ENCODE peak calls at places on chromosomes 3 and 15, in eight cellular contexts. One of them, this sample, is unnamed.
A peak's percentile ranks its signal among the peaks of the same experiment; 100 is the strongest.

GRCh38 chr15:75114796-75115195 is 86.9 kb upstream of the C15orf39 start:
- DNase-seq in RWPE1: no peak
- DNase-seq in BJ: no peak
- DNase-seq in AG09309: no peak
- DNase-seq in foreskin keratinocyte: no peak
- DNase-seq in nephron progenitor cell: no peak
- DNase-seq in CD8-positive, alpha-beta T cell: no peak
- DNase-seq in DND-41: no peak
- DNase-seq in this sample: no peak

GRCh38 chr3:134373942-134374790 is at the start of gene AMOTL2:
- DNase-seq in RWPE1: peak; percentile 98
- DNase-seq in BJ: peak; percentile 86
- DNase-seq in AG09309: peak; percentile 90
- DNase-seq in foreskin keratinocyte: peak; percentile 86
- DNase-seq in nephron progenitor cell: peak; percentile 94
- DNase-seq in CD8-positive, alpha-beta T cell: no peak
- DNase-seq in DND-41: peak; percentile 83
- DNase-seq in this sample: peak; percentile 93

GRCh38 chr3:78285032-78285728 is 1245.3 kb downstream of the ROBO2 start:
- DNase-seq in RWPE1: no peak
- DNase-seq in BJ: no peak
- DNase-seq in AG09309: no peak
- DNase-seq in foreskin keratinocyte: no peak
- DNase-seq in nephron progenitor cell: no peak
- DNase-seq in CD8-positive, alpha-beta T cell: no peak
- DNase-seq in DND-41: no peak
- DNase-seq in this sample: no peak

GRCh38 chr3:15556512-15556911 is 35.0 kb upstream of the COLQ start:
- DNase-seq in RWPE1: no peak
- DNase-seq in BJ: no peak
- DNase-seq in AG09309: no peak
- DNase-seq in foreskin keratinocyte: no peak
- DNase-seq in nephron progenitor cell: no peak
- DNase-seq in CD8-positive, alpha-beta T cell: no peak
- DNase-seq in DND-41: no peak
- DNase-seq in this sample: no peak

GRCh38 chr3:5010706-5011554 is 31.7 kb downstream of the BHLHE40 start:
- DNase-seq in RWPE1: no peak
- DNase-seq in BJ: no peak
- DNase-seq in AG09309: no peak
- DNase-seq in foreskin keratinocyte: no peak
- DNase-seq in nephron progenitor cell: no peak
- DNase-seq in CD8-positive, alpha-beta T cell: no peak
- DNase-seq in DND-41: no peak
- DNase-seq in this sample: no peak

GRCh38 chr3:189233225-189233858 is 61.6 kb downstream of the TPRG1 start:
- DNase-seq in RWPE1: peak; percentile 79
- DNase-seq in BJ: no peak
- DNase-seq in AG09309: peak; percentile 37
- DNase-seq in foreskin keratinocyte: peak; percentile 31
- DNase-seq in nephron progenitor cell: peak; percentile 54
- DNase-seq in CD8-positive, alpha-beta T cell: no peak
- DNase-seq in DND-41: peak; percentile 49
- DNase-seq in this sample: peak; percentile 78

GRCh38 chr3:25454411-25454927 is 26.4 kb downstream of the RARB start:
- DNase-seq in RWPE1: no peak
- DNase-seq in BJ: peak; percentile 75
- DNase-seq in AG09309: peak; percentile 57
- DNase-seq in foreskin keratinocyte: no peak
- DNase-seq in nephron progenitor cell: no peak
- DNase-seq in CD8-positive, alpha-beta T cell: no peak
- DNase-seq in DND-41: no peak
- DNase-seq in this sample: no peak

GRCh38 chr3:39361252-39361927 is 21.8 kb upstream of the SLC25A38 start:
- DNase-seq in RWPE1: no peak
- DNase-seq in BJ: no peak
- DNase-seq in AG09309: no peak
- DNase-seq in foreskin keratinocyte: no peak
- DNase-seq in nephron progenitor cell: no peak
- DNase-seq in CD8-positive, alpha-beta T cell: peak; percentile 35
- DNase-seq in DND-41: peak; percentile 93
- DNase-seq in this sample: no peak

GRCh38 chr3:183161552-183162345 is 785 bp downstream of the LAMP3 start:
- DNase-seq in RWPE1: no peak
- DNase-seq in BJ: no peak
- DNase-seq in AG09309: no peak
- DNase-seq in foreskin keratinocyte: no peak
- DNase-seq in nephron progenitor cell: peak; percentile 59
- DNase-seq in CD8-positive, alpha-beta T cell: no peak
- DNase-seq in DND-41: no peak
- DNase-seq in this sample: no peak

GRCh38 chr3:66396888-66397287 is 103.9 kb downstream of the LRIG1 start:
- DNase-seq in RWPE1: no peak
- DNase-seq in BJ: no peak
- DNase-seq in AG09309: no peak
- DNase-seq in foreskin keratinocyte: no peak
- DNase-seq in nephron progenitor cell: no peak
- DNase-seq in CD8-positive, alpha-beta T cell: no peak
- DNase-seq in DND-41: no peak
- DNase-seq in this sample: no peak

GRCh38 chr3:126295407-126295939 is 61.7 kb downstream of the KLF15 start:
- DNase-seq in RWPE1: no peak
- DNase-seq in BJ: no peak
- DNase-seq in AG09309: no peak
- DNase-seq in foreskin keratinocyte: no peak
- DNase-seq in nephron progenitor cell: no peak
- DNase-seq in CD8-positive, alpha-beta T cell: no peak
- DNase-seq in DND-41: no peak
- DNase-seq in this sample: no peak

GRCh38 chr3:132800958-132801357 is 78.7 kb upstream of the NPHP3 start:
- DNase-seq in RWPE1: no peak
- DNase-seq in BJ: no peak
- DNase-seq in AG09309: no peak
- DNase-seq in foreskin keratinocyte: no peak
- DNase-seq in nephron progenitor cell: no peak
- DNase-seq in CD8-positive, alpha-beta T cell: no peak
- DNase-seq in DND-41: no peak
- DNase-seq in this sample: no peak

GRCh38 chr3:148998715-148999413 is 7.5 kb downstream of the GYG1 start:
- DNase-seq in RWPE1: no peak
- DNase-seq in BJ: no peak
- DNase-seq in AG09309: no peak
- DNase-seq in foreskin keratinocyte: no peak
- DNase-seq in nephron progenitor cell: no peak
- DNase-seq in CD8-positive, alpha-beta T cell: no peak
- DNase-seq in DND-41: peak; percentile 23
- DNase-seq in this sample: no peak

GRCh38 chr3:53890726-53891499 is 746 bp downstream of the SELENOK start:
- DNase-seq in RWPE1: no peak
- DNase-seq in BJ: no peak
- DNase-seq in AG09309: no peak
- DNase-seq in foreskin keratinocyte: no peak
- DNase-seq in nephron progenitor cell: no peak
- DNase-seq in CD8-positive, alpha-beta T cell: no peak
- DNase-seq in DND-41: no peak
- DNase-seq in this sample: peak; percentile 10

GRCh38 chr3:113659121-113659531 is 37.3 kb downstream of the USF3 start:
- DNase-seq in RWPE1: no peak
- DNase-seq in BJ: no peak
- DNase-seq in AG09309: no peak
- DNase-seq in foreskin keratinocyte: no peak
- DNase-seq in nephron progenitor cell: no peak
- DNase-seq in CD8-positive, alpha-beta T cell: no peak
- DNase-seq in DND-41: no peak
- DNase-seq in this sample: no peak

GRCh38 chr3:113660901-113661300 is 35.5 kb downstream of the USF3 start:
- DNase-seq in RWPE1: no peak
- DNase-seq in BJ: no peak
- DNase-seq in AG09309: no peak
- DNase-seq in foreskin keratinocyte: no peak
- DNase-seq in nephron progenitor cell: no peak
- DNase-seq in CD8-positive, alpha-beta T cell: no peak
- DNase-seq in DND-41: no peak
- DNase-seq in this sample: no peak

GRCh38 chr3:113660458-113660857 is 36.0 kb downstream of the USF3 start:
- DNase-seq in RWPE1: no peak
- DNase-seq in BJ: no peak
- DNase-seq in AG09309: no peak
- DNase-seq in foreskin keratinocyte: no peak
- DNase-seq in nephron progenitor cell: no peak
- DNase-seq in CD8-positive, alpha-beta T cell: no peak
- DNase-seq in DND-41: no peak
- DNase-seq in this sample: no peak

GRCh38 chr3:113658107-113658506 is 38.3 kb downstream of the USF3 start:
- DNase-seq in RWPE1: no peak
- DNase-seq in BJ: no peak
- DNase-seq in AG09309: no peak
- DNase-seq in foreskin keratinocyte: no peak
- DNase-seq in nephron progenitor cell: no peak
- DNase-seq in CD8-positive, alpha-beta T cell: no peak
- DNase-seq in DND-41: no peak
- DNase-seq in this sample: no peak

GRCh38 chr3:113659996-113660395 is 36.4 kb downstream of the USF3 start:
- DNase-seq in RWPE1: no peak
- DNase-seq in BJ: no peak
- DNase-seq in AG09309: no peak
- DNase-seq in foreskin keratinocyte: no peak
- DNase-seq in nephron progenitor cell: no peak
- DNase-seq in CD8-positive, alpha-beta T cell: no peak
- DNase-seq in DND-41: no peak
- DNase-seq in this sample: no peak
- TF ChIP-seq CTCF in RWPE1: no peak
- TF ChIP-seq CTCF in BJ: no peak
- TF ChIP-seq CTCF in AG09309: no peak
- TF ChIP-seq CTCF in foreskin keratinocyte: no peak
- TF ChIP-seq CTCF in nephron progenitor cell: no peak
- TF ChIP-seq CTCF in CD8-positive, alpha-beta T cell: no peak
- TF ChIP-seq CTCF in DND-41: no peak
- TF ChIP-seq CTCF in this sample: no peak

DNA sequence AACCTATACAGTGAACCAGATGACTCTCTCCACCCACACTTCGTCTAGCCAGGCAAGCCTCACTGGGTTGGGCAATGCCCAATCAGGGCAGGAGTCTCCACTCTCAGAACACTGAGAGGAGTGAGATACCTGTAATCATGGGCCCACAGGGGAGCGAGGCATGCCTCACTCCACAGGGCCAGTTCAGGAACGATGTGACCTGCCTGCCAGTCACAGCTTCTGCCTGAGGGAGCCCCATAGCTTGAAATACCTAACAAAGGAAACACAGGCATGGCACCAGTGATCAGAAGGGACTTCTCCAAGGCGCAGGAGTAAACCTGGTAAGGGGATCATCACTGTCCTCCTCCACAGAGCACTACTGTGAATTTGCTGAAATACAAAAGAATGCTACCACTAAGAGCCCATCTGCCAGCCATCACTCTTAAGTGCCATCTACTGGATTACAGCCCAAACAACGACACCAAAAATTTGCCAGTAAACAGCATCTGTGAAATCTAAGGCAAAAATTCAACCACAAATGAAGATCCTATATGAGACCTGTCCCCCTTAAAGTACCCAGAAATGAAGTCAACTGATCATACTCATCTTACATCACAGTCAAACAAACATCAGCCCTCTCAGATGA is 689.9 kb upstream of the SEMA6D start:
- DNase-seq in RWPE1: no peak
- DNase-seq in BJ: no peak
- DNase-seq in AG09309: no peak
- DNase-seq in foreskin keratinocyte: no peak
- DNase-seq in nephron progenitor cell: no peak
- DNase-seq in CD8-positive, alpha-beta T cell: no peak
- DNase-seq in DND-41: no peak
- DNase-seq in this sample: no peak
- TF ChIP-seq CTCF in RWPE1: no peak
- TF ChIP-seq CTCF in BJ: no peak
- TF ChIP-seq CTCF in AG09309: no peak
- TF ChIP-seq CTCF in foreskin keratinocyte: peak; percentile 25
- TF ChIP-seq CTCF in nephron progenitor cell: no peak
- TF ChIP-seq CTCF in CD8-positive, alpha-beta T cell: no peak
- TF ChIP-seq CTCF in DND-41: peak; percentile 20
- TF ChIP-seq CTCF in this sample: peak; percentile 16

GRCh38 chr3:154022603-154023002 is 98.6 kb upstream of the ARHGEF26 start:
- DNase-seq in RWPE1: no peak
- DNase-seq in BJ: no peak
- DNase-seq in AG09309: no peak
- DNase-seq in foreskin keratinocyte: peak; percentile 4
- DNase-seq in nephron progenitor cell: no peak
- DNase-seq in CD8-positive, alpha-beta T cell: no peak
- DNase-seq in DND-41: no peak
- DNase-seq in this sample: peak; percentile 2

GRCh38 chr3:154023148-154023547 is 98.0 kb upstream of the ARHGEF26 start:
- DNase-seq in RWPE1: no peak
- DNase-seq in BJ: no peak
- DNase-seq in AG09309: no peak
- DNase-seq in foreskin keratinocyte: peak; percentile 7
- DNase-seq in nephron progenitor cell: no peak
- DNase-seq in CD8-positive, alpha-beta T cell: no peak
- DNase-seq in DND-41: no peak
- DNase-seq in this sample: no peak

GRCh38 chr3:154015307-154015706 is 105.9 kb upstream of the ARHGEF26 start:
- DNase-seq in RWPE1: no peak
- DNase-seq in BJ: no peak
- DNase-seq in AG09309: no peak
- DNase-seq in foreskin keratinocyte: no peak
- DNase-seq in nephron progenitor cell: no peak
- DNase-seq in CD8-positive, alpha-beta T cell: no peak
- DNase-seq in DND-41: no peak
- DNase-seq in this sample: peak; percentile 34

DNA sequence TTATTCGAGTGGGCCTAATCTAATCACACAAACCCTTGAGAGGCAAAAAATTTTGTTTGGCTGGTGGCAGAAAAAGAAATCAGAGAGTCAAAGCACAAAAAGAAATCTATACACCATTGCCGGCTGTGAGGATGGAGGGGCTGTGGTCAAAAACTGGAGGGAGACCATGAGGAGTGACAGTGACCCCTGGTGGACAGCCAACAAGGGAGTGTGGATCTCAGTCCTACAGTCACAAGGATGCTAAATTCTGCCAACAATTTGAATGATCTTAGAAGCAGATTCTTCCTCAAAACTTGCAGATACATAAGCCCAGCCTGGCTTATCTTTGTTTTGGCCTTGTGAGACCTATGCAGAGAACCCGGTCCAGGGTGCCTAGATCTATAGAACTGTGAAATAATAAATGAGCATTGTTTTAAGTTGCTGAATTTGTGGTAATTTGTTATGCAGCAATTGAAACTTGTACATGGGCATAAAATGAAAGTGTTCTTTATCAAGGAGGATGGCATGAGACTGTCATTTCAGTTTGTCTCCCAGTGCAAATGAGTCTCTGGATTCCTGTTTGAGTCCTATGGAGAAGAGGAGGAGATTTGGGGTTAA is 103.0 kb upstream of the ARHGEF26 start:
- DNase-seq in RWPE1: peak; percentile 15
- DNase-seq in BJ: no peak
- DNase-seq in AG09309: no peak
- DNase-seq in foreskin keratinocyte: no peak
- DNase-seq in nephron progenitor cell: peak; percentile 65
- DNase-seq in CD8-positive, alpha-beta T cell: peak; percentile 5
- DNase-seq in DND-41: peak; percentile 31
- DNase-seq in this sample: peak; percentile 65
- TF ChIP-seq CTCF in RWPE1: peak; percentile 31
- TF ChIP-seq CTCF in BJ: peak; percentile 53
- TF ChIP-seq CTCF in AG09309: peak; percentile 51
- TF ChIP-seq CTCF in foreskin keratinocyte: peak; percentile 69
- TF ChIP-seq CTCF in nephron progenitor cell: peak; percentile 60
- TF ChIP-seq CTCF in CD8-positive, alpha-beta T cell: no peak
- TF ChIP-seq CTCF in DND-41: peak; percentile 70
- TF ChIP-seq CTCF in this sample: peak; percentile 37

GRCh38 chr15:63600646-63601025 is 3.4 kb downstream of the FBXL22 start:
- DNase-seq in RWPE1: peak; percentile 87
- DNase-seq in BJ: peak; percentile 67
- DNase-seq in AG09309: peak; percentile 61
- DNase-seq in foreskin keratinocyte: peak; percentile 60
- DNase-seq in nephron progenitor cell: peak; percentile 85
- DNase-seq in CD8-positive, alpha-beta T cell: peak; percentile 83
- DNase-seq in DND-41: peak; percentile 82
- DNase-seq in this sample: peak; percentile 84
- TF ChIP-seq CTCF in RWPE1: peak; percentile 39
- TF ChIP-seq CTCF in BJ: no peak
- TF ChIP-seq CTCF in AG09309: no peak
- TF ChIP-seq CTCF in foreskin keratinocyte: peak; percentile 26
- TF ChIP-seq CTCF in nephron progenitor cell: no peak
- TF ChIP-seq CTCF in CD8-positive, alpha-beta T cell: no peak
- TF ChIP-seq CTCF in DND-41: peak; percentile 5
- TF ChIP-seq CTCF in this sample: no peak

This sample was measured in MCF 10A.